ENCODE peak calls at places on chromosomes 4 and X, in four cellular contexts. One of them, this sample, is unnamed.

GRCh38 chr4:150117094-150117493 is 38.8 kb downstream of the DCLK2 start:
- DNase-seq in HepG2: no peak
- DNase-seq in WTC11: no peak
- DNase-seq in K562: no peak
- DNase-seq in this sample: no peak

GRCh38 chr4:2183394-2183793 is 58.5 kb downstream of the HAUS3 start:
- DNase-seq in HepG2: no peak
- DNase-seq in K562: no peak
- DNase-seq in WTC11: no peak
- DNase-seq in this sample: no peak

GRCh38 chrX:153767674-153768055 is 3.6 kb downstream of the PLXNB3 start:
- DNase-seq in WTC11: no peak
- DNase-seq in K562: no peak
- DNase-seq in HepG2: no peak
- DNase-seq in this sample: no peak

GRCh38 chr4:11232004-11232403 is 196.7 kb downstream of the HS3ST1 start:
- DNase-seq in K562: no peak
- DNase-seq in WTC11: no peak
- DNase-seq in HepG2: no peak
- DNase-seq in this sample: no peak

GRCh38 chr4:177374966-177375365 is 65.3 kb downstream of the NEIL3 start:
- DNase-seq in HepG2: no peak
- DNase-seq in WTC11: no peak
- DNase-seq in K562: no peak
- DNase-seq in this sample: no peak

GRCh38 chr4:113446019-113446418 is 315.5 kb downstream of the CAMK2D start:
- DNase-seq in WTC11: no peak
- DNase-seq in HepG2: peak
- DNase-seq in K562: no peak
- DNase-seq in this sample: no peak

GRCh38 chr4:74433541-74434172 is 11.3 kb upstream of the AREG start:
- DNase-seq in HepG2: peak
- DNase-seq in WTC11: no peak
- DNase-seq in K562: peak
- DNase-seq in this sample: no peak

GRCh38 chr4:158211288-158211687 is 1.0 kb downstream of the TMEM144 start:
- DNase-seq in HepG2: peak
- DNase-seq in K562: peak
- DNase-seq in WTC11: no peak
- DNase-seq in this sample: no peak

GRCh38 chr4:122739174-122739573 is 6.7 kb downstream of the BBS12 start:
- DNase-seq in HepG2: no peak
- DNase-seq in WTC11: no peak
- DNase-seq in K562: no peak
- DNase-seq in this sample: no peak

GRCh38 chr4:110503588-110504435 is 27.9 kb downstream of the ENPEP start:
- DNase-seq in K562: no peak
- DNase-seq in HepG2: no peak
- DNase-seq in WTC11: no peak
- DNase-seq in this sample: no peak

GRCh38 chrX:11355259-11355909 is 62.2 kb downstream of the AMELX start:
- DNase-seq in HepG2: no peak
- DNase-seq in K562: no peak
- DNase-seq in WTC11: no peak
- DNase-seq in this sample: no peak

GRCh38 chr4:185127021-185127925 is 15.8 kb upstream of the SLC25A4 start:
- DNase-seq in K562: no peak
- DNase-seq in WTC11: peak
- DNase-seq in HepG2: no peak
- DNase-seq in this sample: peak

GRCh38 chr4:39036172-39036571 is 4.0 kb upstream of the TMEM156 start:
- DNase-seq in K562: no peak
- DNase-seq in WTC11: no peak
- DNase-seq in HepG2: peak
- DNase-seq in this sample: peak

GRCh38 chrX:153970398-153971123 is 1.1 kb downstream of the HCFC1 start:
- DNase-seq in HepG2: peak
- DNase-seq in K562: peak
- DNase-seq in WTC11: no peak
- DNase-seq in this sample: peak

GRCh38 chr4:83964996-83965541 is 429.2 kb downstream of the GPAT3 start:
- DNase-seq in WTC11: no peak
- DNase-seq in K562: no peak
- DNase-seq in HepG2: no peak
- DNase-seq in this sample: peak

GRCh38 chr4:150152764-150153163 is 74.5 kb downstream of the DCLK2 start:
- DNase-seq in HepG2: no peak
- DNase-seq in K562: no peak
- DNase-seq in WTC11: no peak
- DNase-seq in this sample: peak

GRCh38 chrX:21373637-21374162 is 518 bp upstream of the CNKSR2 start:
- DNase-seq in K562: no peak
- DNase-seq in WTC11: no peak
- DNase-seq in HepG2: no peak
- DNase-seq in this sample: peak

GRCh38 chr4:102787096-102787867 is 26.5 kb upstream of the MANBA start:
- DNase-seq in HepG2: no peak
- DNase-seq in WTC11: no peak
- DNase-seq in K562: no peak
- DNase-seq in this sample: no peak

GRCh38 chr4:163649557-163650091 is 155.1 kb downstream of the TMA16 start:
- DNase-seq in K562: no peak
- DNase-seq in HepG2: no peak
- DNase-seq in WTC11: no peak
- DNase-seq in this sample: no peak

GRCh38 chr4:2092653-2093000 is 33.5 kb downstream of the NAT8L start:
- DNase-seq in HepG2: no peak
- DNase-seq in K562: no peak
- DNase-seq in WTC11: no peak
- DNase-seq in this sample: no peak

GRCh38 chr4:83387922-83388676 is 53.5 kb upstream of the HPSE start:
- DNase-seq in WTC11: no peak
- DNase-seq in HepG2: no peak
- DNase-seq in K562: peak
- DNase-seq in this sample: no peak

GRCh38 chr4:15396157-15396800 is 31.6 kb upstream of the C1QTNF7 start:
- DNase-seq in K562: peak
- DNase-seq in WTC11: peak
- DNase-seq in HepG2: peak
- DNase-seq in this sample: peak

GRCh38 chr4:128371004-128371777 is 83.6 kb upstream of the PGRMC2 start:
- DNase-seq in WTC11: no peak
- DNase-seq in K562: no peak
- DNase-seq in HepG2: no peak
- DNase-seq in this sample: no peak

GRCh38 chrX:19544693-19545305 is 29.5 kb upstream of the MAP3K15 start:
- DNase-seq in HepG2: peak
- DNase-seq in WTC11: peak
- DNase-seq in K562: peak
- DNase-seq in this sample: peak

GRCh38 chrX:1592128-1592862 is 891 bp downstream of the AKAP17A start:
- DNase-seq in WTC11: peak
- DNase-seq in K562: peak
- DNase-seq in HepG2: peak
- DNase-seq in this sample: no peak

GRCh38 chr4:98745372-98745771 is 87.0 kb upstream of the TSPAN5 start:
- DNase-seq in WTC11: peak
- DNase-seq in K562: peak
- DNase-seq in HepG2: peak
- DNase-seq in this sample: no peak

GRCh38 chr4:47837582-47838294 is at the start of gene CORIN:
- DNase-seq in WTC11: peak
- DNase-seq in K562: no peak
- DNase-seq in HepG2: no peak
- DNase-seq in this sample: no peak

GRCh38 chrX:80879916-80880315 is 70.2 kb upstream of the BRWD3 start:
- DNase-seq in K562: no peak
- DNase-seq in WTC11: no peak
- DNase-seq in HepG2: no peak
- DNase-seq in this sample: no peak

GRCh38 chrX:134671207-134671750 is 13.0 kb upstream of the PLAC1 start:
- DNase-seq in WTC11: no peak
- DNase-seq in HepG2: no peak
- DNase-seq in K562: no peak
- DNase-seq in this sample: no peak

GRCh38 chr4:78032446-78032845 is 24.7 kb upstream of the FRAS1 start:
- DNase-seq in HepG2: no peak
- DNase-seq in K562: no peak
- DNase-seq in WTC11: no peak
- DNase-seq in this sample: no peak

GRCh38 chrX:153411988-153412574 is 809 bp downstream of the ZFP92 start:
- DNase-seq in K562: no peak
- DNase-seq in HepG2: no peak
- DNase-seq in WTC11: no peak
- DNase-seq in this sample: no peak

GRCh38 chr4:123653211-123653610 is 256.6 kb downstream of the SPRY1 start:
- DNase-seq in HepG2: no peak
- DNase-seq in K562: no peak
- DNase-seq in WTC11: no peak
- DNase-seq in this sample: no peak

GRCh38 chrX:74015379-74016019 is 288.5 kb upstream of the ZCCHC13 start:
- DNase-seq in K562: peak
- DNase-seq in HepG2: peak
- DNase-seq in WTC11: peak
- DNase-seq in this sample: peak

GRCh38 chr4:10509733-10510132 is 52.5 kb upstream of the ZNF518B start:
- DNase-seq in K562: no peak
- DNase-seq in HepG2: no peak
- DNase-seq in WTC11: no peak
- DNase-seq in this sample: no peak

DNA sequence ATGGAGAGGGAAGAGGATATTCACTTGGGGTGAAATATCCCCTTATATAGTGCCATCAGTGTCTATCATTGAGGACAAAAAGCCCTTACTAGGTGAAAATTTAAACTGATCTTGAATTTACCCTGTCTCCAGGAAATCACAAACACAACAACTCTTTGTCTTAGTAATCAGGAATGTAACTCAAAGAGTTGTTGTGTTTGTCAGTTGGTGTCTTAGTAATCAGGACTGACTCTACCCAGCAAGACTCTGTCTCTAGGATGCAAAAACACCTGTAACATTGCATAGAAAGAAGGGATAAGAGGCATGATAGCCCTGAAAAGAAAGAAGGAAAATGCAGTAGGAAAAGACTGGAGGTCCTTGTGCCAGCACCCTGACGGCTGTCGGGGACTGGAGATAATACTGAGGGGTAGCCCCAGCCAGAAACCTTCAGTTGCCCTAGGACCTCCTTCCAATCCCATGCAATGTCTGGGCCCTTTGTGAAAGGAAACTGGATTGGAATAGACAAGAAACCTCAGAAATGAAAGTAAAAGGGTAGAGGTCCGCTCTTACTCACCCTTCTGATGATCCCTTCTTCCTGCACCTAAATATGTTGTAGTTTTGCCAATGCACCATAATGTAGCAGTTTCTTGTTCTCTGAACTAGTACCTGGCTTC is 45.3 kb downstream of the HMGB2 start:
- DNase-seq in HepG2: no peak
- DNase-seq in WTC11: no peak
- DNase-seq in K562: no peak
- DNase-seq in this sample: no peak
- TF ChIP-seq CTCF in HepG2: no peak
- TF ChIP-seq CTCF in WTC11: no peak
- TF ChIP-seq CTCF in K562: no peak
- TF ChIP-seq CTCF in this sample: no peak

GRCh38 chr4:13208558-13209193 is 275.5 kb downstream of the RAB28 start:
- DNase-seq in HepG2: no peak
- DNase-seq in WTC11: no peak
- DNase-seq in K562: no peak
- DNase-seq in this sample: peak
- TF ChIP-seq HMGXB4 in HepG2: no peak
- TF ChIP-seq HMGXB4 in WTC11: no peak
- TF ChIP-seq HMGXB4 in K562: no peak
- TF ChIP-seq HMGXB4 in this sample: no peak

GRCh38 chrX:71911731-71912050 is 1.0 kb downstream of the NHSL2 start:
- DNase-seq in WTC11: no peak
- DNase-seq in K562: no peak
- DNase-seq in HepG2: no peak
- DNase-seq in this sample: no peak

GRCh38 chrX:71912156-71912555 is 1.5 kb downstream of the NHSL2 start:
- DNase-seq in K562: no peak
- DNase-seq in HepG2: no peak
- DNase-seq in WTC11: no peak
- DNase-seq in this sample: no peak

GRCh38 chrX:71910526-71911022 is at the start of gene NHSL2:
- DNase-seq in WTC11: peak
- DNase-seq in K562: no peak
- DNase-seq in HepG2: no peak
- DNase-seq in this sample: peak

GRCh38 chrX:71909956-71910355 is 689 bp upstream of the NHSL2 start:
- DNase-seq in WTC11: peak
- DNase-seq in K562: no peak
- DNase-seq in HepG2: no peak
- DNase-seq in this sample: peak

DNA sequence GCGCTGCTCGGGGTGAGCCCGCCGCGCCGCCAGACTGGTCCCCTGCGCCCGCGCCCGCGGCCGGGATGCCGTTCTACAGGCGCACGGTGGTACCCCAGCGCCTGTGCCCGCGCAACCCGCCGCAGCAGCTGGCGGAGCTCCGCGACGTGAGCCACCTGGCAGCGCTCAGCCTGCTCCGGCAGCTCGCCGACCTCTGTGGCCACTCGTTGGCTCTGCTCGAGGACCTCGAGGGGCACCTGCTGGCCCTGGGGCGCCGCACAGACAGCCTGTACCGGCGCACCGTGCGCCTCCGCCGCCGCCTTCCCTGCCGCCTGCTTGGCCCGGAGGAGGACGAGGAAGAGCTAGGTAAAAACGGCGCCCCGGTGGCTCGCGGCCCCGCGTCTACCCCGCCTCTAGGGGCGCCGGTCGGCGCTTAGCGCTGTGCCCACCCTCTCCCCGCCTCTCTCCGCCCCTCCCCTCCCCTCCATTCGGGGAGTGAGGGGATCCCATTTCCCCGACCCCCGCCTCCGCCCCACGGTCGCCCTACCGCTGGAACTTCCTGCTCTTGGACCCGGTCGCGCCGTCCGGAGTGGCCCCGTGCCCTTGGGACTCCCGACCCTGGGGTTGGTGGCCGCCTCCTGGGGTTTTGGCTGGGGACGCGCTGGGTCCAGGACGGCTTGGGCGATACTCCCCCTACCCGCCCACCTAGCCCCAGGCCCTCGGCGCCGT is 532 bp downstream of the NHSL2 start:
- DNase-seq in HepG2: no peak
- DNase-seq in K562: no peak
- DNase-seq in WTC11: peak
- DNase-seq in this sample: peak
- TF ChIP-seq USF2 in HepG2: no peak
- TF ChIP-seq USF2 in K562: no peak
- TF ChIP-seq USF2 in WTC11: no peak
- TF ChIP-seq USF2 in this sample: no peak

GRCh38 chr4:140743194-140743931 is 12.8 kb downstream of the TBC1D9 start:
- DNase-seq in K562: no peak
- DNase-seq in HepG2: peak
- DNase-seq in WTC11: no peak
- DNase-seq in this sample: no peak
- TF ChIP-seq CTCF in K562: no peak
- TF ChIP-seq CTCF in HepG2: peak
- TF ChIP-seq CTCF in WTC11: no peak
- TF ChIP-seq CTCF in this sample: peak

This sample was measured in A549.